ENCODE peak calls at places on chromosomes 5 and 9, in nine cellular contexts. One of them, this sample, is unnamed.

GRCh38 chr5:90294604-90295003 is 115.0 kb downstream of the CETN3 start:
- DNase-seq in OCI-M1: no peak
- DNase-seq in GM06990: no peak
- DNase-seq in HEK293T: no peak
- DNase-seq in germinal center: no peak
- DNase-seq in left ventricle myocardium inferior: no peak
- DNase-seq in iris pigment epithelial cell: no peak
- DNase-seq in GDM1: no peak
- DNase-seq in sigmoid colon: no peak
- DNase-seq in this sample: no peak

GRCh38 chr5:180395540-180396274 is 42.6 kb upstream of the GFPT2 start:
- DNase-seq in germinal center: no peak
- DNase-seq in GM06990: no peak
- DNase-seq in GDM1: no peak
- DNase-seq in OCI-M1: no peak
- DNase-seq in HEK293T: peak; percentile 3
- DNase-seq in iris pigment epithelial cell: no peak
- DNase-seq in sigmoid colon: no peak
- DNase-seq in left ventricle myocardium inferior: no peak
- DNase-seq in this sample: no peak

GRCh38 chr5:110923971-110924370 is 147.5 kb upstream of the TSLP start:
- DNase-seq in OCI-M1: no peak
- DNase-seq in iris pigment epithelial cell: no peak
- DNase-seq in germinal center: no peak
- DNase-seq in GDM1: no peak
- DNase-seq in HEK293T: no peak
- DNase-seq in GM06990: no peak
- DNase-seq in left ventricle myocardium inferior: no peak
- DNase-seq in sigmoid colon: no peak
- DNase-seq in this sample: no peak

GRCh38 chr5:16291474-16291873 is 111.9 kb upstream of the MARCHF11 start:
- DNase-seq in OCI-M1: no peak
- DNase-seq in GDM1: no peak
- DNase-seq in left ventricle myocardium inferior: no peak
- DNase-seq in germinal center: no peak
- DNase-seq in GM06990: no peak
- DNase-seq in HEK293T: no peak
- DNase-seq in iris pigment epithelial cell: no peak
- DNase-seq in sigmoid colon: no peak
- DNase-seq in this sample: no peak

GRCh38 chr5:58199087-58199486 is 260.8 kb downstream of the PLK2 start:
- DNase-seq in GM06990: no peak
- DNase-seq in iris pigment epithelial cell: no peak
- DNase-seq in sigmoid colon: no peak
- DNase-seq in germinal center: no peak
- DNase-seq in OCI-M1: no peak
- DNase-seq in GDM1: no peak
- DNase-seq in HEK293T: no peak
- DNase-seq in left ventricle myocardium inferior: no peak
- DNase-seq in this sample: no peak

GRCh38 chr5:18745988-18746615 is 1111.8 kb downstream of the TAF11L14 start:
- DNase-seq in OCI-M1: peak; percentile 96
- DNase-seq in GDM1: peak; percentile 37
- DNase-seq in sigmoid colon: no peak
- DNase-seq in germinal center: peak; percentile 66
- DNase-seq in iris pigment epithelial cell: no peak
- DNase-seq in left ventricle myocardium inferior: no peak
- DNase-seq in HEK293T: no peak
- DNase-seq in GM06990: peak; percentile 59
- DNase-seq in this sample: no peak

GRCh38 chr9:136061405-136061804 is 33.7 kb downstream of the NACC2 start:
- DNase-seq in GM06990: no peak
- DNase-seq in iris pigment epithelial cell: no peak
- DNase-seq in OCI-M1: no peak
- DNase-seq in HEK293T: no peak
- DNase-seq in GDM1: no peak
- DNase-seq in germinal center: no peak
- DNase-seq in sigmoid colon: peak; percentile 58
- DNase-seq in left ventricle myocardium inferior: peak; percentile 6
- DNase-seq in this sample: peak; percentile 52

GRCh38 chr9:82593436-82593835 is 469.5 kb downstream of the RASEF start:
- DNase-seq in GDM1: no peak
- DNase-seq in left ventricle myocardium inferior: no peak
- DNase-seq in HEK293T: no peak
- DNase-seq in OCI-M1: no peak
- DNase-seq in GM06990: no peak
- DNase-seq in iris pigment epithelial cell: no peak
- DNase-seq in germinal center: no peak
- DNase-seq in sigmoid colon: no peak
- DNase-seq in this sample: no peak

GRCh38 chr5:132446621-132447020 is 44.0 kb downstream of the IRF1 start:
- DNase-seq in GDM1: no peak
- DNase-seq in HEK293T: no peak
- DNase-seq in germinal center: no peak
- DNase-seq in iris pigment epithelial cell: peak; percentile 78
- DNase-seq in OCI-M1: no peak
- DNase-seq in GM06990: no peak
- DNase-seq in sigmoid colon: peak; percentile 93
- DNase-seq in left ventricle myocardium inferior: peak; percentile 76
- DNase-seq in this sample: peak; percentile 65

GRCh38 chr9:123552530-123552929 is 196.5 kb downstream of the CRB2 start:
- DNase-seq in left ventricle myocardium inferior: no peak
- DNase-seq in GDM1: no peak
- DNase-seq in iris pigment epithelial cell: no peak
- DNase-seq in germinal center: no peak
- DNase-seq in GM06990: no peak
- DNase-seq in sigmoid colon: no peak
- DNase-seq in HEK293T: no peak
- DNase-seq in OCI-M1: no peak
- DNase-seq in this sample: no peak

GRCh38 chr5:146399446-146399845 is 47.7 kb upstream of the TCERG1 start:
- DNase-seq in left ventricle myocardium inferior: no peak
- DNase-seq in sigmoid colon: no peak
- DNase-seq in iris pigment epithelial cell: peak; percentile 8
- DNase-seq in GDM1: no peak
- DNase-seq in GM06990: no peak
- DNase-seq in germinal center: no peak
- DNase-seq in HEK293T: no peak
- DNase-seq in OCI-M1: peak; percentile 25
- DNase-seq in this sample: no peak

GRCh38 chr9:89601306-89601705 is 3.5 kb upstream of the GADD45G start:
- DNase-seq in left ventricle myocardium inferior: no peak
- DNase-seq in sigmoid colon: peak; percentile 7
- DNase-seq in GDM1: no peak
- DNase-seq in OCI-M1: no peak
- DNase-seq in GM06990: no peak
- DNase-seq in iris pigment epithelial cell: no peak
- DNase-seq in HEK293T: no peak
- DNase-seq in germinal center: no peak
- DNase-seq in this sample: no peak

GRCh38 chr5:40171971-40172370 is 507.7 kb upstream of the PTGER4 start:
- DNase-seq in HEK293T: no peak
- DNase-seq in left ventricle myocardium inferior: no peak
- DNase-seq in OCI-M1: no peak
- DNase-seq in sigmoid colon: no peak
- DNase-seq in GM06990: no peak
- DNase-seq in iris pigment epithelial cell: peak; percentile 78
- DNase-seq in germinal center: no peak
- DNase-seq in GDM1: no peak
- DNase-seq in this sample: no peak

GRCh38 chr9:70054546-70054945 is 10.9 kb downstream of the MAMDC2 start:
- DNase-seq in HEK293T: no peak
- DNase-seq in GDM1: no peak
- DNase-seq in iris pigment epithelial cell: no peak
- DNase-seq in germinal center: no peak
- DNase-seq in OCI-M1: no peak
- DNase-seq in GM06990: no peak
- DNase-seq in left ventricle myocardium inferior: no peak
- DNase-seq in sigmoid colon: no peak
- DNase-seq in this sample: no peak

GRCh38 chr9:83472764-83473163 is 65.4 kb downstream of the FRMD3 start:
- DNase-seq in GDM1: no peak
- DNase-seq in OCI-M1: peak; percentile 17
- DNase-seq in left ventricle myocardium inferior: no peak
- DNase-seq in GM06990: no peak
- DNase-seq in germinal center: no peak
- DNase-seq in iris pigment epithelial cell: no peak
- DNase-seq in sigmoid colon: no peak
- DNase-seq in HEK293T: no peak
- DNase-seq in this sample: no peak

GRCh38 chr5:125659316-125660071 is 763.7 kb upstream of the GRAMD2B start:
- DNase-seq in GM06990: no peak
- DNase-seq in left ventricle myocardium inferior: no peak
- DNase-seq in HEK293T: peak; percentile 11
- DNase-seq in sigmoid colon: no peak
- DNase-seq in germinal center: no peak
- DNase-seq in OCI-M1: no peak
- DNase-seq in GDM1: no peak
- DNase-seq in iris pigment epithelial cell: peak; percentile 35
- DNase-seq in this sample: no peak

GRCh38 chr9:128575469-128575868 is 23.1 kb downstream of the SPTAN1 start:
- DNase-seq in left ventricle myocardium inferior: no peak
- DNase-seq in OCI-M1: no peak
- DNase-seq in HEK293T: no peak
- DNase-seq in iris pigment epithelial cell: peak; percentile 14
- DNase-seq in GDM1: no peak
- DNase-seq in germinal center: no peak
- DNase-seq in sigmoid colon: no peak
- DNase-seq in GM06990: no peak
- DNase-seq in this sample: no peak

GRCh38 chr9:137302176-137303030 is at the start of gene NRARP:
- DNase-seq in iris pigment epithelial cell: peak; percentile 72
- DNase-seq in HEK293T: peak; percentile 90
- DNase-seq in sigmoid colon: peak; percentile 88
- DNase-seq in germinal center: peak; percentile 93
- DNase-seq in left ventricle myocardium inferior: peak; percentile 91
- DNase-seq in OCI-M1: peak; percentile 89
- DNase-seq in GDM1: peak; percentile 79
- DNase-seq in GM06990: peak; percentile 89
- DNase-seq in this sample: peak; percentile 97

GRCh38 chr5:35319231-35320002 is 89.1 kb upstream of the PRLR start:
- DNase-seq in left ventricle myocardium inferior: peak; percentile 39
- DNase-seq in iris pigment epithelial cell: peak; percentile 14
- DNase-seq in GM06990: peak; percentile 70
- DNase-seq in OCI-M1: peak; percentile 88
- DNase-seq in germinal center: no peak
- DNase-seq in HEK293T: no peak
- DNase-seq in sigmoid colon: peak; percentile 79
- DNase-seq in GDM1: peak; percentile 59
- DNase-seq in this sample: peak; percentile 93

GRCh38 chr5:1409386-1410110 is 35.7 kb downstream of the SLC6A3 start:
- DNase-seq in HEK293T: peak; percentile 25
- DNase-seq in GDM1: no peak
- DNase-seq in iris pigment epithelial cell: peak; percentile 19
- DNase-seq in germinal center: peak; percentile 17
- DNase-seq in OCI-M1: peak; percentile 18
- DNase-seq in GM06990: no peak
- DNase-seq in sigmoid colon: peak; percentile 52
- DNase-seq in left ventricle myocardium inferior: peak; percentile 13
- DNase-seq in this sample: no peak

GRCh38 chr5:61942462-61943049 is 363.4 kb upstream of the KIF2A start:
- DNase-seq in germinal center: no peak
- DNase-seq in OCI-M1: no peak
- DNase-seq in sigmoid colon: no peak
- DNase-seq in iris pigment epithelial cell: no peak
- DNase-seq in GDM1: no peak
- DNase-seq in left ventricle myocardium inferior: no peak
- DNase-seq in GM06990: no peak
- DNase-seq in HEK293T: no peak
- DNase-seq in this sample: no peak

GRCh38 chr5:60972225-60972624 is 27.2 kb downstream of the NDUFAF2 start:
- DNase-seq in HEK293T: no peak
- DNase-seq in germinal center: no peak
- DNase-seq in GDM1: no peak
- DNase-seq in OCI-M1: no peak
- DNase-seq in GM06990: peak; percentile 15
- DNase-seq in iris pigment epithelial cell: no peak
- DNase-seq in sigmoid colon: no peak
- DNase-seq in left ventricle myocardium inferior: no peak
- DNase-seq in this sample: no peak

GRCh38 chr5:415928-416635 is 26.9 kb upstream of the EXOC3 start:
- DNase-seq in HEK293T: no peak
- DNase-seq in GM06990: no peak
- DNase-seq in OCI-M1: no peak
- DNase-seq in GDM1: no peak
- DNase-seq in germinal center: no peak
- DNase-seq in iris pigment epithelial cell: no peak
- DNase-seq in left ventricle myocardium inferior: no peak
- DNase-seq in sigmoid colon: peak; percentile 50
- DNase-seq in this sample: peak; percentile 84

GRCh38 chr5:16364906-16365305 is 100.7 kb downstream of the ZNF622 start:
- DNase-seq in OCI-M1: no peak
- DNase-seq in GM06990: no peak
- DNase-seq in germinal center: no peak
- DNase-seq in GDM1: no peak
- DNase-seq in sigmoid colon: no peak
- DNase-seq in left ventricle myocardium inferior: no peak
- DNase-seq in iris pigment epithelial cell: no peak
- DNase-seq in HEK293T: no peak
- DNase-seq in this sample: no peak

GRCh38 chr5:10726913-10727517 is 34.0 kb downstream of the DAP start:
- DNase-seq in left ventricle myocardium inferior: no peak
- DNase-seq in HEK293T: no peak
- DNase-seq in sigmoid colon: no peak
- DNase-seq in iris pigment epithelial cell: no peak
- DNase-seq in germinal center: no peak
- DNase-seq in OCI-M1: no peak
- DNase-seq in GM06990: no peak
- DNase-seq in GDM1: no peak
- DNase-seq in this sample: no peak

GRCh38 chr5:35803221-35803651 is 53.5 kb upstream of the IL7R start:
- DNase-seq in germinal center: no peak
- DNase-seq in HEK293T: no peak
- DNase-seq in GM06990: no peak
- DNase-seq in left ventricle myocardium inferior: peak; percentile 15
- DNase-seq in sigmoid colon: peak; percentile 66
- DNase-seq in OCI-M1: no peak
- DNase-seq in iris pigment epithelial cell: peak; percentile 71
- DNase-seq in GDM1: peak; percentile 10
- DNase-seq in this sample: no peak

GRCh38 chr5:29193972-29194371 is 1999.5 kb upstream of the CDH6 start:
- DNase-seq in germinal center: no peak
- DNase-seq in OCI-M1: peak; percentile 24
- DNase-seq in GM06990: no peak
- DNase-seq in GDM1: no peak
- DNase-seq in left ventricle myocardium inferior: no peak
- DNase-seq in iris pigment epithelial cell: no peak
- DNase-seq in HEK293T: no peak
- DNase-seq in sigmoid colon: no peak
- DNase-seq in this sample: no peak

GRCh38 chr5:89343666-89344065 is 460.7 kb upstream of the MEF2C start:
- DNase-seq in germinal center: peak; percentile 44
- DNase-seq in HEK293T: no peak
- DNase-seq in iris pigment epithelial cell: peak; percentile 8
- DNase-seq in sigmoid colon: no peak
- DNase-seq in left ventricle myocardium inferior: no peak
- DNase-seq in GDM1: no peak
- DNase-seq in GM06990: peak; percentile 74
- DNase-seq in OCI-M1: peak; percentile 80
- DNase-seq in this sample: no peak

GRCh38 chr5:58459276-58459859 is 518 bp downstream of the PLK2 start:
- DNase-seq in HEK293T: peak; percentile 12
- DNase-seq in GM06990: no peak
- DNase-seq in left ventricle myocardium inferior: peak; percentile 30
- DNase-seq in sigmoid colon: peak; percentile 75
- DNase-seq in GDM1: no peak
- DNase-seq in OCI-M1: peak; percentile 30
- DNase-seq in iris pigment epithelial cell: peak; percentile 50
- DNase-seq in germinal center: no peak
- DNase-seq in this sample: peak; percentile 34

GRCh38 chr5:543755-544674 is 19.8 kb upstream of the SLC9A3 start:
- DNase-seq in iris pigment epithelial cell: no peak
- DNase-seq in sigmoid colon: peak; percentile 62
- DNase-seq in left ventricle myocardium inferior: peak; percentile 44
- DNase-seq in GDM1: peak; percentile 64
- DNase-seq in HEK293T: no peak
- DNase-seq in OCI-M1: peak; percentile 70
- DNase-seq in GM06990: peak; percentile 88
- DNase-seq in germinal center: peak; percentile 95
- DNase-seq in this sample: no peak

GRCh38 chr5:141149812-141150211 is at the start of gene PCDHB6:
- DNase-seq in germinal center: no peak
- DNase-seq in GDM1: no peak
- DNase-seq in sigmoid colon: no peak
- DNase-seq in OCI-M1: peak; percentile 12
- DNase-seq in iris pigment epithelial cell: peak; percentile 11
- DNase-seq in GM06990: no peak
- DNase-seq in HEK293T: peak; percentile 30
- DNase-seq in left ventricle myocardium inferior: no peak
- DNase-seq in this sample: no peak